ENCODE peak calls at places on chromosomes 7 and 10, in seven cellular contexts. H, N, E, V, T, U and S are unnamed samples.

GRCh38 chr7:96189129-96189815 is 132.6 kb downstream of the SLC25A13 start:
- DNase-seq in N (no peak), V (no peak), U (no peak), H (no peak), T (no peak), E (peak; percentile 24), S (no peak)

GRCh38 chr7:42070068-42070467 is 166.9 kb downstream of the GLI3 start:
- DNase-seq in V (peak; percentile 81), H (no peak), N (no peak), U (peak; percentile 70), E (no peak), T (no peak), S (peak; percentile 39)

GRCh38 chr7:22969010-22969431 is 44.9 kb downstream of the HYCC1 start:
- DNase-seq in V (peak; percentile 38), E (no peak), U (no peak), T (no peak), H (no peak), N (no peak), S (no peak)

GRCh38 chr10:30701471-30702173 is 72.1 kb upstream of the LYZL2 start:
- DNase-seq in H (peak; percentile 49), N (no peak), E (peak; percentile 42), T (no peak), V (peak; percentile 48), U (peak; percentile 66), S (no peak)

GRCh38 chr7:158944195-158944594 is 87.8 kb downstream of the DYNC2I1 start:
- DNase-seq in V (peak; percentile 37), N (no peak), U (no peak), E (no peak), T (no peak), H (no peak), S (no peak)

GRCh38 chr10:89648074-89648473 is 3.0 kb upstream of the PANK1 start:
- DNase-seq in E (no peak), T (no peak), U (no peak), H (no peak), N (no peak), V (no peak), S (no peak)

GRCh38 chr7:122803323-122803722 is 82.9 kb downstream of the CADPS2 start:
- DNase-seq in N (no peak), U (peak; percentile 57), T (no peak), H (no peak), E (peak; percentile 6), V (peak; percentile 83), S (no peak)

GRCh38 chr10:68223535-68224165 is 8.3 kb downstream of the ATOH7 start:
- DNase-seq in H (no peak), V (peak; percentile 40), T (no peak), U (no peak), E (peak; percentile 30), N (no peak), S (no peak)

GRCh38 chr10:33211123-33211878 is 123.2 kb downstream of the NRP1 start:
- DNase-seq in H (no peak), T (peak; percentile 84), N (peak; percentile 85), E (no peak), U (peak; percentile 91), V (peak; percentile 14), S (no peak)

GRCh38 chr10:35639021-35639521 is 3.0 kb downstream of the FZD8 start:
- DNase-seq in N (no peak), H (no peak), U (no peak), E (no peak), T (no peak), V (no peak), S (no peak)

GRCh38 chr7:159031135-159031701 is 113.4 kb downstream of the VIPR2 start:
- DNase-seq in T (no peak), N (no peak), U (no peak), H (no peak), E (no peak), V (no peak), S (no peak)

GRCh38 chr10:80805343-80806020 is 267.8 kb downstream of the SH2D4B start:
- DNase-seq in N (no peak), E (no peak), U (no peak), H (no peak), T (no peak), V (peak; percentile 11), S (no peak)

GRCh38 chr10:104309980-104310978 is 28.0 kb downstream of the ITPRIP start:
- DNase-seq in H (no peak), N (peak; percentile 60), T (peak; percentile 82), E (no peak), U (peak; percentile 82), V (no peak), S (peak; percentile 76)

GRCh38 chr7:66344166-66344565 is 139.0 kb downstream of the TPST1 start:
- DNase-seq in E (no peak), N (no peak), H (no peak), V (no peak), U (peak; percentile 85), T (no peak), S (no peak)

GRCh38 chr10:42960491-42961155 is 116.2 kb upstream of the RET start:
- DNase-seq in H (no peak), T (no peak), U (no peak), E (no peak), V (peak; percentile 30), N (no peak), S (peak; percentile 11)

GRCh38 chr7:142412551-142413193 is 154.8 kb upstream of the PRSS58 start:
- DNase-seq in U (peak; percentile 61), N (peak; percentile 20), H (peak; percentile 16), V (peak; percentile 48), T (no peak), E (peak; percentile 19), S (peak; percentile 16)